ENCODE peak calls at places on chromosomes 5 and 9, in nine cellular contexts. L is caudate nucleus, C is body of pancreas, K is HepG2, Y is SJSA1, E is right atrium auricular region, G is H9, V is mammary epithelial cell, S is heart left ventricle. A is an unnamed sample.
A peak's percentile ranks its signal among the peaks of the same experiment; 100 is the strongest.

GRCh38 chr5:56148453-56148971 is 84.6 kb downstream of the ANKRD55 start:
- DNase-seq in L (no peak), C (peak; percentile 68), K (no peak), Y (no peak), E (no peak), G (no peak), V (no peak), S (no peak), A (no peak)

GRCh38 chr9:96014078-96014477 is 138.6 kb downstream of the ERCC6L2 start:
- DNase-seq in L (no peak), C (no peak), K (no peak), Y (no peak), E (no peak), G (no peak), V (no peak), S (no peak), A (no peak)

GRCh38 chr5:21236104-21236503 is 1248.1 kb upstream of the CDH18 start:
- DNase-seq in L (no peak), C (no peak), K (no peak), Y (no peak), E (no peak), G (no peak), V (peak; percentile 51), S (no peak), A (no peak)

GRCh38 chr5:43034591-43034968 is 5.5 kb downstream of the ANXA2R start:
- DNase-seq in L (no peak), C (no peak), K (no peak), Y (no peak), E (no peak), G (peak; percentile 48), V (no peak), S (no peak), A (no peak)

GRCh38 chr5:156020650-156021049 is 306.3 kb upstream of the SGCD start:
- DNase-seq in L (no peak), C (no peak), K (no peak), Y (no peak), E (no peak), G (no peak), V (no peak), S (no peak), A (no peak)

GRCh38 chr5:39266442-39266841 is 47.1 kb upstream of the FYB1 start:
- DNase-seq in L (no peak), C (no peak), K (no peak), Y (no peak), E (no peak), G (no peak), V (no peak), S (no peak), A (no peak)

GRCh38 chr5:82793808-82794419 is 283.3 kb downstream of the TMEM167A start:
- DNase-seq in L (peak; percentile 4), C (peak; percentile 15), K (peak; percentile 21), Y (no peak), E (no peak), G (peak; percentile 44), V (no peak), S (no peak), A (peak; percentile 31)

GRCh38 chr9:128631636-128632035 is 25.0 kb downstream of the DYNC2I2 start:
- DNase-seq in L (no peak), C (no peak), K (no peak), Y (no peak), E (no peak), G (no peak), V (no peak), S (no peak), A (no peak)

GRCh38 chr5:179906795-179907569 is 715 bp downstream of the TBC1D9B start:
- DNase-seq in L (no peak), C (peak; percentile 52), K (no peak), Y (no peak), E (no peak), G (peak; percentile 56), V (peak; percentile 40), S (no peak), A (no peak)

GRCh38 chr9:32828861-32829260 is 45.5 kb downstream of the TMEM215 start:
- DNase-seq in L (no peak), C (no peak), K (no peak), Y (no peak), E (no peak), G (no peak), V (no peak), S (no peak), A (no peak)

GRCh38 chr5:121199238-121199999 is 652.3 kb upstream of the FTMT start:
- DNase-seq in L (no peak), C (no peak), K (no peak), Y (no peak), E (no peak), G (no peak), V (no peak), S (no peak), A (no peak)

GRCh38 chr5:74040065-74040551 is 414.1 kb downstream of the ARHGEF28 start:
- DNase-seq in L (no peak), C (no peak), K (no peak), Y (peak; percentile 86), E (no peak), G (no peak), V (peak; percentile 65), S (no peak), A (no peak)

GRCh38 chr5:133269707-133270106 is 217.9 kb downstream of the HSPA4 start:
- DNase-seq in L (no peak), C (no peak), K (no peak), Y (no peak), E (no peak), G (no peak), V (no peak), S (no peak), A (no peak)

GRCh38 chr9:114677418-114677817 is 4.6 kb downstream of the TEX48 start:
- DNase-seq in L (no peak), C (peak; percentile 28), K (peak; percentile 41), Y (peak; percentile 94), E (no peak), G (no peak), V (peak; percentile 99), S (no peak), A (peak; percentile 84)

GRCh38 chr9:88997646-88998045 is 6.4 kb downstream of the S1PR3 start:
- DNase-seq in L (no peak), C (no peak), K (no peak), Y (no peak), E (no peak), G (no peak), V (no peak), S (no peak), A (peak; percentile 25)

GRCh38 chr9:81317223-81317622 is 372.1 kb downstream of the TLE1 start:
- DNase-seq in L (no peak), C (no peak), K (peak; percentile 12), Y (no peak), E (no peak), G (no peak), V (no peak), S (no peak), A (no peak)

DNA sequence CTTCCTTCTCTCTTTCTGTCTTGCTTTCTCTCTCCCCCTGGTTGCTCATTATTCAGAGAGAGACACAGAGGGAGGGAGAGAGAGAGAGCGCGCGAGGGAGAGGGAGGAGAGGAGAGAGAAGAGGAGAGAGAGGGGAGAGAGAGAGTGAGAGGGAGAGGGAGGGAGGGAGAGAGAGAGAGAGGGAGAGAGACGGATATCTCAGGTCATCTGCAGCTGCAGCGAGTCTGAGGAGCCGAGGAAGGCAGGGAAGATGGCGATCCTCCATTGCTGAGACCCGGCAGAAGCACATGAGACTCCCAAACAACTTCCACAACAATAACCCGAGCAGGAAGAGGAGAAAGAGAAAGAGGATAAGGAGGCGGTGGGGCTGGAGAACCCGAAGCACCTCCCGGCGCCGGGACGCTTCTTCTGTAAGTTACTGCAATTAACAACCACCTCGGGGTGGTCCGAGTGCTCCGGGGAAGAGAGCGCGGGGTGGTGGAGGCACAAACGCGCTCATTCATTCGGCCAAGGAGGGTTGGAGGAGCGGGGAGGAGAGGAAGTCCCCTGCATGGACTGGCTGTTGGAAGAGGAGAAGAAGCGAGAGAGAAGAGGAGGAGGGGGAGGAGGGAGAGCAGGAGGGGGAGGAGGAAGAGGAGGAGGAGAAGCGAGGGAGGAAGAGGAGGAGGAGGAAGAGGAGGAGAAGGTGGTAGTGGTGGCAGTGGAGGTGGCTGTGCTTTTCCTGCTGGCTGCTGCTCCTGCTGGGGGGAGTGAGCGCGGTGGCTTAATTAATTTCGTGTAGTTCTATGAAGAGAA is at the start of gene ZNF462:
- DNase-seq in L (peak; percentile 76), C (peak; percentile 31), K (no peak), Y (peak; percentile 59), E (peak; percentile 62), G (peak; percentile 55), V (peak; percentile 76), S (peak; percentile 61), A (peak; percentile 38)
- H3K27ac ChIP-seq in L (peak within 1 kb of the TSS; percentile 91), C (peak within 1 kb of the TSS; percentile 69), K (no peak within 1 kb of the TSS), Y (peak within 1 kb of the TSS; percentile 57), E (peak within 1 kb of the TSS; percentile 87), G (peak within 1 kb of the TSS; percentile 59), V (peak within 1 kb of the TSS; percentile 84), S (peak within 1 kb of the TSS; percentile 85), A (peak within 1 kb of the TSS; percentile 85)

GRCh38 chr5:130705368-130705767 is 459.7 kb downstream of the HINT1 start:
- DNase-seq in L (no peak), C (no peak), K (no peak), Y (no peak), E (no peak), G (no peak), V (no peak), S (no peak), A (no peak)
- H3K27ac ChIP-seq in L (no peak overlapping the region), C (no peak overlapping the region), K (no peak overlapping the region), Y (no peak overlapping the region), E (no peak overlapping the region), G (no peak overlapping the region), V (no peak overlapping the region), S (no peak overlapping the region), A (no peak overlapping the region)

GRCh38 chr9:133888048-133888778 is 103.9 kb downstream of the VAV2 start:
- DNase-seq in L (no peak), C (peak; percentile 34), K (peak; percentile 83), Y (no peak), E (no peak), G (no peak), V (peak; percentile 56), S (no peak), A (no peak)
- H3K27ac ChIP-seq in L (peak overlapping the region; percentile 40), C (peak overlapping the region; percentile 38), K (peak overlapping the region; percentile 95), Y (no peak overlapping the region), E (no peak overlapping the region), G (no peak overlapping the region), V (no peak overlapping the region), S (no peak overlapping the region), A (no peak overlapping the region)

DNA sequence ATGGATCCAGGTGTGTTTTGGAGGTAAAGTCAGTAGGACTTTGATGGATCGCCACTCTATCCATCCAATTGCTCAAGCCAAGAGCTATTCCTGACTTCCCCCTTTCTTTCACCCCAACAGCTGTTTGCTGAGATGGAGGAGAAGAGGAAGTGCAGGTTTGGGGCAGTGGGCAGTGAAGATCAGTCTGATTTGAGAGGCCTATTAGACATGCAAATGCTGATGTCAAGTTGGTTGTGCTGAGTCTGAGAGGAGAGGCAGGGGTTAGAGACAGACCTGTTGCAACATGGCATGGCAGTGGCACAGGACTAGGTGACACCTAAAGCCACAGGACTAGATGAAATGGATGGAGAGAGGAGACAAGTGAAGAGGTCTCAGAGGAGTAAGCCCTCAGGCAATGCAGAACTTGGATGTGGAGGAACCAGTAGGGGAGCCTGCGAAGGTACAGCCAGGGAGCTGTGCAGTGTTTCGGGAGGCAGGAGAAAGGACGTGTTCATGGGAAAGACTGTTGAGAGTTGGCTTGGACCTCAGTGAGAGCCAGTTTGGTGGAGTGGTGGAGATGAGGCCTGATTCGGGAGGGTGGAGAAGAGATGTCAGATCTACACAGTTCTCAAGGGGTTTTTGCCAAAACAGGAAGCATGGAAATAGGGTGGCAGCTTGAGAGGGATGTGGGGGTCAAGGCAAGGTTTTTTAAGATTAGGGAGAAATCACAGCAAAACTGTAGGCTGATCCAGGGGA is 175.0 kb downstream of the MACROH2A1 start:
- DNase-seq in L (no peak), C (no peak), K (no peak), Y (peak; percentile 35), E (peak; percentile 53), G (no peak), V (no peak), S (no peak), A (no peak)
- H3K27ac ChIP-seq in L (no peak overlapping the region), C (no peak overlapping the region), K (no peak overlapping the region), Y (no peak overlapping the region), E (no peak overlapping the region), G (no peak overlapping the region), V (no peak overlapping the region), S (no peak overlapping the region), A (no peak overlapping the region)